ENCODE peak calls at places on chromosomes 13 and 19, in four cellular contexts. F is pancreas, V is fibroblast of villous mesenchyme, Y is AG04450. U is an unnamed sample.

GRCh38 chr13:113035209-113035800 is 66.3 kb downstream of the MCF2L start:
- DNase-seq in F (no peak), V (no peak), Y (no peak), U (no peak)

GRCh38 chr13:75628811-75629210 is 7.3 kb upstream of the LMO7 start:
- DNase-seq in F (no peak), V (no peak), Y (no peak), U (no peak)

GRCh38 chr13:112751617-112752016 is 61.8 kb downstream of the ATP11A start:
- DNase-seq in F (no peak), V (no peak), Y (no peak), U (no peak)

GRCh38 chr13:113653264-113654174 is 4.5 kb downstream of the ATP4B start:
- DNase-seq in F (peak), V (no peak), Y (no peak), U (no peak)

GRCh38 chr13:75908137-75908536 is 272.0 kb downstream of the LMO7 start:
- DNase-seq in F (no peak), V (peak), Y (no peak), U (peak)

GRCh38 chr19:52602931-52603330 is 32.8 kb downstream of the ZNF701 start:
- DNase-seq in F (no peak), V (no peak), Y (no peak), U (no peak)

GRCh38 chr19:52584686-52585085 is 14.6 kb downstream of the ZNF701 start:
- DNase-seq in F (no peak), V (no peak), Y (no peak), U (no peak)

GRCh38 chr19:53536223-53536543 is 1.8 kb upstream of the ZNF331 start:
- DNase-seq in F (no peak), V (no peak), Y (no peak), U (no peak)

GRCh38 chr19:30063184-30064020 is 121.4 kb downstream of the URI1 start:
- DNase-seq in F (no peak), V (no peak), Y (no peak), U (no peak)

GRCh38 chr19:31529121-31529520 is 179.9 kb upstream of the TSHZ3 start:
- DNase-seq in F (no peak), V (no peak), Y (no peak), U (no peak)

GRCh38 chr19:664913-665443 is 2.0 kb upstream of the RNF126 start:
- DNase-seq in F (peak), V (peak), Y (peak), U (peak)

GRCh38 chr13:34941835-34942731 is at the start of gene NBEA:
- DNase-seq in F (peak), V (peak), Y (no peak), U (peak)

GRCh38 chr13:41025518-41025917 is 6.4 kb upstream of the ELF1 start:
- DNase-seq in F (no peak), V (no peak), Y (no peak), U (no peak)

GRCh38 chr19:30060872-30061556 is 119.0 kb downstream of the URI1 start:
- DNase-seq in F (no peak), V (no peak), Y (no peak), U (no peak)

GRCh38 chr13:67438465-67438864 is 208.3 kb upstream of the PCDH9 start:
- DNase-seq in F (no peak), V (no peak), Y (no peak), U (no peak)

GRCh38 chr13:44267966-44268365 is 105.7 kb upstream of the SERP2 start:
- DNase-seq in F (no peak), V (peak), Y (peak), U (peak)

GRCh38 chr19:2627319-2627829 is 75.1 kb downstream of the GNG7 start:
- DNase-seq in F (peak), V (peak), Y (peak), U (peak)

GRCh38 chr13:24693862-24694471 is 13.8 kb downstream of the ATP12A start:
- DNase-seq in F (peak), V (peak), Y (no peak), U (peak)

GRCh38 chr13:113322890-113323651 is 26.0 kb downstream of the LAMP1 start:
- DNase-seq in F (no peak), V (no peak), Y (no peak), U (no peak)

GRCh38 chr19:40610396-40611064 is 9.4 kb downstream of the LTBP4 start:
- DNase-seq in F (peak), V (no peak), Y (no peak), U (no peak)

GRCh38 chr19:50365434-50366306 is at the start of gene NAPSA:
- DNase-seq in F (no peak), V (no peak), Y (no peak), U (no peak)

GRCh38 chr19:46863818-46864629 is 3.2 kb downstream of the ARHGAP35 start:
- DNase-seq in F (no peak), V (peak), Y (no peak), U (peak)

GRCh38 chr19:19849056-19849455 is 16.6 kb upstream of the ZNF253 start:
- DNase-seq in F (no peak), V (no peak), Y (no peak), U (no peak)

GRCh38 chr19:46546194-46546896 is 50.7 kb upstream of the PNMA8B start:
- DNase-seq in F (peak), V (peak), Y (no peak), U (peak)

GRCh38 chr19:48836089-48837017 is at the start of gene HSD17B14:
- DNase-seq in F (no peak), V (peak), Y (no peak), U (peak)

GRCh38 chr19:58304748-58305064 is 471 bp upstream of the ERVK3-1 start:
- DNase-seq in F (no peak), V (no peak), Y (no peak), U (no peak)

GRCh38 chr19:47614559-47614958 is 5.6 kb downstream of the BICRA start:
- DNase-seq in F (no peak), V (no peak), Y (no peak), U (no peak)

GRCh38 chr19:32231691-32232090 is 113.7 kb upstream of the ZNF507 start:
- DNase-seq in F (no peak), V (no peak), Y (no peak), U (no peak)

GRCh38 chr19:48676887-48677286 is 4.1 kb upstream of the NTN5 start:
- DNase-seq in F (no peak), V (no peak), Y (no peak), U (no peak)

GRCh38 chr19:9877775-9878510 is 42.8 kb downstream of the PIN1 start:
- DNase-seq in F (no peak), V (peak), Y (peak), U (peak)

GRCh38 chr19:36771275-36772231 is 1.1 kb downstream of the ZNF850 start:
- DNase-seq in F (peak), V (peak), Y (peak), U (peak)

GRCh38 chr19:51808333-51808986 is 13.5 kb downstream of the FPR3 start:
- DNase-seq in F (no peak), V (peak), Y (no peak), U (peak)

GRCh38 chr13:110070511-110071120 is 236.3 kb downstream of the COL4A1 start:
- DNase-seq in F (no peak), V (peak), Y (peak), U (peak)

GRCh38 chr13:87094646-87095045 is 576.5 kb upstream of the SLITRK5 start:
- DNase-seq in F (no peak), V (no peak), Y (no peak), U (no peak)

GRCh38 chr19:38061294-38061693 is 154.3 kb downstream of the SIPA1L3 start:
- DNase-seq in F (no peak), V (peak), Y (peak), U (peak)

DNA sequence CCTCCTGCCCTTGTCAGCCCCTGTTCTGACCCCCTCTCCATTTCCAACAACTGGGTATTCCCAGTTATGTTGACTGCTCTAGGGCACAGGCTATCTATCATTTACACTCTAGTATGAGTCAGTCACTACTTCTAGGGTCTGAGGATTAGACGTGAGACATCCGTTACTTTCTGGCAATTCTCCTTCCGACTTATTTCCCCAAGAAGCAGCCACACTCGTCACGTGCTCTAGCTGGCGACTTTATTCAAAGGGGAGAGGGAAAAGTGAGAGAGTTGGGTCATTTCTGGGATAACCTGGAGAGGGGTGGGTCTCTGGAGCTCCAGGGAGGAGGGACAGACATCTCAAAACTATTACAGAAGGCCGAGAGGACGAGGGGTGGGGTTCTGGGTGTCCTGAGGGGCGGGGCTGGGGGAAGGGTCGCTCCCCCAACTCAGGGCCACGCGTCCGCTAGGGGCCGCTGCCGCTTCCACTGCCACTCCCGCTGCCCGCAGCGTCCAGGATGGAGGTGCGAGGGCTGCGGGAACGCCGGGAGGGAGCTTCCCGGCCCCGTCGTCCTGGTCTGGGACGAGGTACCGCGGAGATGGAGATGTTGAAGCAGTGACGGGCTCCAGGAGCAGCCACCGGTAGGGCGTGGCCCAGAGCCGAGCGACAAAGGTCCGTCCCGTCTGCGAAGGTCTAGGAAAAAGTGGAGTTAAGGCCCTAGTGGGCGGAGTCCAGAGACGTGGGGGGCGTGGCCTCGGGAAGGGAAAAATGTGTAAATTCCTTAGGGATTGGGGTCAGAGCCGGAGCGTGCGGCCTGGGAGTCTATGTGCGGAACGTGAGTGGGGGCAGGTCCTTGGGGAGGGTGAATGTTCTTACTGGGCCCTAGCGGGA is 8.9 kb downstream of the RTBDN start:
- DNase-seq in F (no peak), V (peak), Y (no peak), U (no peak)
- TF ChIP-seq CTCF in F (no peak), V (peak), Y (peak), U (peak)

DNA sequence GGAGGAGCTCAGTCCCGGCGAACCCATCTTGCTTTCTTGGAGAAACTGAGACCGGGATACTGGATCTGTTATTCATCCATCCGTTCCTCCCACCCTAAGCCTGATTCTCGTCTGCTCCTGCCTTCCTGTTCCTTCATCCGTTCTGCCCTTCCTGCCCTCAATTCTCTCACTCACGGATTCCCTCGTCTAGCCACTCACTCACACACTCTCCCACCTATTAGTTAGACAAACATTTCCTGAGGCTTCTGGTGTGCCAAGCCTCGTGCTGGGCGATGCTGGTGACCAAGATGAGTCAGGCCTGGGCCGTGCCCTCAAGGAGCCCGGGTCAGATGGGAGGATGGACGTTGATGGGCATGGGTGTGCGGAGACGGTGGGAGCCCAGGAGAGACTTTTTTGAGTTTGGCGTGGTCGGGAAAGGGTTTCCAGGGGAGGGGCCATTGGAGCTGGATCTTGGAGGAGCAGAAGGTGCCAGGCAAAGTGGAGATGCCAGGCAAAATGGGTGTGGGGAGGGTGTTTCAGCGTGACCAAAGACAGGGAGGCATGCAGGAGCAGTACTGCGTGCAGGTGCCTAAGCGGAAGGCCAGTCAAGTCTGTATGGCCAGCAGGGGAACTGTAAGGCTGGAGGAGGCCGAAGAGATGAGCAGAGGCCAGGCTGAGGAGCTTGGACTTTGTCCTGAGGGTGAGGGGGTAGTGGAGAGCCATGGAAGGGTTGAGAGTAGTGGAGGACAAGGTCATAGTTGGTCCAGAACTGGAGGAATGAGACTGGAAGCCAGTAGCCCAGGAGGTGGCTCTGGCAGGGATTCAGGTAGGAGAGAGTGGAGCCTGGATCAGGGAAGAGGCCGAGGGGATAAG is 7.4 kb upstream of the CNFN start:
- DNase-seq in F (no peak), V (no peak), Y (no peak), U (no peak)
- TF ChIP-seq CTCF in F (no peak), V (no peak), Y (no peak), U (no peak)

GRCh38 chr13:30617315-30618185 is at the start of gene USPL1:
- DNase-seq in F (peak), V (peak), Y (peak), U (peak)
- TF ChIP-seq CTCF in F (no peak), V (no peak), Y (peak), U (peak)

DNA sequence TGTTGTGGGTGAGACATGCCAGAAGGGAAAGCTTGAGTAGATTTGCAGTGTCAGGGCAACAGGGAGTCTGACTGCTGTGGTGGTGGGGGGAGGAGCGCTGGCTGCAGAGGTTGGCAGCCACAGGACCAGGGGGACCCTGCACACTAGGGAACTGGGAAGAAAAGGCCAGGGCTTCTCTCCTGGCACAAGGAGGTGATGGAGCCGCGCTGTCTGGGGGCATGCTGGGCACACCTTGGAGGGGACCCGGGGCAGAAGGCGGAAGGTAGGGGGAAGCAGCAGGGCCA is 13.9 kb upstream of the EPHX3 start:
- DNase-seq in F (no peak), V (no peak), Y (no peak), U (no peak)
- TF ChIP-seq CTCF in F (no peak), V (no peak), Y (no peak), U (no peak)

GRCh38 chr13:74573654-74574053 is 439.4 kb upstream of the KLF12 start:
- DNase-seq in F (no peak), V (no peak), Y (no peak), U (no peak)
- TF ChIP-seq CTCF in F (no peak), V (peak), Y (peak), U (peak)

DNA sequence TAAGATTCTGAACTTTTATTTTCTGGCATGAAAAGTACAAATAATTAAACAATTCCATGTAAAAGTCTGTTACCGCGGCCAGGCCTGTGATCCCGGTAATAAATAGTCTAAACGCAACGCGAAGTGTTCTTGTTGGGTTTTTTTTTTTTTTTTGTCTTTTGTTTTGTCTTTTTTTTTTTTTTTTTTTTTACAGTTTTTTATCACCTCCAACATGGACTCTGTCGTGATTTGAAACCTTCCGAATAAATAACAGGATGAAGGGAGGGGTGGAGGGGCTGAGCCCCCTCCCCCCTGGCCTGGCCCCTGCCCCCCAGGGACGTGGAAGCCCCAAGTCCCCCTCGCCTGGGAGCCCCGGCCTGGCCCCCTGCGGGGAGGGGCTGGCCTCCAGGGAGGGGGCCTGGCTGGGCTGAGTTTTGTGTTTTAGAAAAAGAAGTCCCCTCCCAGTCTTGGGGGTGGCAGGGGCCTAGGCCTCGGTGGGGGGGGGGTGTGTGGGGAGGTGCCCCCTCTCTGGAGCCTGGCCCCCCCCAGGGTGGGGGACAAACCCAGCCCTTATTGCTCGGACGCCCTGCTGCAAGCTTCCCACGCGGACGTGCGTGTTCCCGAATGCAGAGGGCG is 16.0 kb downstream of the PRKCSH start:
- DNase-seq in F (no peak), V (no peak), Y (no peak), U (no peak)
- TF ChIP-seq CTCF in F (no peak), V (no peak), Y (no peak), U (no peak)

GRCh38 chr19:5504115-5504514 is 48.9 kb downstream of the ZNRF4 start:
- DNase-seq in F (no peak), V (no peak), Y (no peak), U (no peak)
- TF ChIP-seq CTCF in F (no peak), V (peak), Y (no peak), U (no peak)

GRCh38 chr19:7863157-7863970 is 10.8 kb downstream of the PRR36 start:
- DNase-seq in F (no peak), V (no peak), Y (no peak), U (no peak)

GRCh38 chr19:7860166-7860901 is 13.9 kb downstream of the PRR36 start:
- DNase-seq in F (no peak), V (no peak), Y (no peak), U (no peak)

GRCh38 chr19:7860902-7861618 is 13.1 kb downstream of the PRR36 start:
- DNase-seq in F (no peak), V (no peak), Y (no peak), U (no peak)

GRCh38 chr19:7862413-7862951 is 11.7 kb downstream of the PRR36 start:
- DNase-seq in F (peak), V (peak), Y (no peak), U (no peak)

GRCh38 chr19:7861619-7862412 is 12.4 kb downstream of the PRR36 start:
- DNase-seq in F (no peak), V (no peak), Y (no peak), U (no peak)
- TF ChIP-seq CTCF in F (no peak), V (no peak), Y (no peak), U (no peak)

GRCh38 chr19:41861846-41862245 is 1.8 kb downstream of the RPS19 start:
- DNase-seq in F (no peak), V (no peak), Y (no peak), U (no peak)

GRCh38 chr19:41859618-41860418 is at the start of gene RPS19:
- DNase-seq in F (peak), V (peak), Y (peak), U (peak)

GRCh38 chr19:41861098-41861768 is 1.2 kb downstream of the RPS19 start:
- DNase-seq in F (no peak), V (no peak), Y (no peak), U (no peak)

GRCh38 chr19:41860419-41861097 is 503 bp downstream of the RPS19 start:
- DNase-seq in F (no peak), V (peak), Y (no peak), U (peak)

GRCh38 chr19:41859213-41859617 is 840 bp upstream of the RPS19 start:
- DNase-seq in F (no peak), V (no peak), Y (no peak), U (no peak)
- TF ChIP-seq CTCF in F (no peak), V (no peak), Y (no peak), U (no peak)